ENCODE peak calls at places on chromosomes 2 and 18, in nine cellular contexts. A is myocyte, P is GM12878, H is OCI-LY7, B is GM12892, M is NCI-H69, U is kidney glomerular epithelial cell, T is RWPE2, Y is HFFc6. G is an unnamed sample.

GRCh38 chr2:173697929-173698328 is 267.2 kb downstream of the SP3 start:
- DNase-seq in A (no peak), P (no peak), H (no peak), B (no peak), M (no peak), U (no peak), T (no peak), Y (no peak), G (no peak)

GRCh38 chr2:236768393-236769140 is 198.9 kb downstream of the ACKR3 start:
- DNase-seq in A (peak; percentile 81), P (no peak), H (no peak), B (no peak), M (no peak), U (no peak), T (no peak), Y (peak; percentile 81), G (peak; percentile 30)

GRCh38 chr2:63052411-63053234 is 2.0 kb downstream of the OTX1 start:
- DNase-seq in A (no peak), P (no peak), H (no peak), B (no peak), M (no peak), U (no peak), T (no peak), Y (no peak), G (no peak)

GRCh38 chr2:202632682-202633081 is 2.1 kb upstream of the FAM117B start:
- DNase-seq in A (no peak), P (no peak), H (no peak), B (no peak), M (no peak), U (no peak), T (no peak), Y (no peak), G (no peak)

GRCh38 chr2:4139711-4140110 is 436.3 kb downstream of the DCDC2C start:
- DNase-seq in A (no peak), P (no peak), H (no peak), B (no peak), M (peak; percentile 56), U (peak; percentile 67), T (no peak), Y (no peak), G (no peak)

GRCh38 chr18:48638896-48639771 is 100.3 kb downstream of the CTIF start:
- DNase-seq in A (no peak), P (no peak), H (no peak), B (no peak), M (no peak), U (no peak), T (peak; percentile 38), Y (no peak), G (no peak)

GRCh38 chr18:79339094-79339908 is 56.4 kb upstream of the NFATC1 start:
- DNase-seq in A (no peak), P (no peak), H (no peak), B (no peak), M (no peak), U (no peak), T (no peak), Y (no peak), G (no peak)

GRCh38 chr2:57906152-57906732 is 140.4 kb upstream of the VRK2 start:
- DNase-seq in A (peak; percentile 63), P (no peak), H (peak; percentile 30), B (peak; percentile 6), M (peak; percentile 59), U (peak; percentile 80), T (no peak), Y (peak; percentile 68), G (peak; percentile 79)

GRCh38 chr2:113910110-113910717 is 20.3 kb downstream of the ACTR3 start:
- DNase-seq in A (no peak), P (no peak), H (no peak), B (no peak), M (no peak), U (peak; percentile 17), T (no peak), Y (peak; percentile 13), G (peak; percentile 13)

GRCh38 chr2:208392300-208392699 is 14.3 kb upstream of the PTH2R start:
- DNase-seq in A (no peak), P (no peak), H (no peak), B (no peak), M (no peak), U (no peak), T (no peak), Y (peak; percentile 16), G (no peak)

GRCh38 chr2:178804791-178805190 is 2.4 kb downstream of the TTN start:
- DNase-seq in A (peak; percentile 84), P (no peak), H (peak; percentile 19), B (no peak), M (peak; percentile 9), U (no peak), T (no peak), Y (peak; percentile 8), G (peak; percentile 32)

GRCh38 chr2:177921726-177922125 is 150.9 kb downstream of the PDE11A start:
- DNase-seq in A (no peak), P (no peak), H (no peak), B (no peak), M (no peak), U (no peak), T (no peak), Y (peak; percentile 11), G (no peak)

GRCh38 chr2:197042613-197043248 is 116.2 kb upstream of the PGAP1 start:
- DNase-seq in A (no peak), P (peak; percentile 15), H (no peak), B (no peak), M (peak; percentile 79), U (no peak), T (no peak), Y (peak; percentile 15), G (no peak)

GRCh38 chr2:7758065-7758759 is 841.0 kb downstream of the RNF144A start:
- DNase-seq in A (no peak), P (peak; percentile 39), H (no peak), B (no peak), M (no peak), U (no peak), T (no peak), Y (no peak), G (no peak)

GRCh38 chr2:182668671-182669070 is 47.4 kb upstream of the DNAJC10 start:
- DNase-seq in A (peak; percentile 77), P (no peak), H (no peak), B (no peak), M (peak; percentile 92), U (no peak), T (no peak), Y (no peak), G (no peak)

GRCh38 chr2:7023542-7023941 is 106.3 kb downstream of the RNF144A start:
- DNase-seq in A (no peak), P (no peak), H (no peak), B (no peak), M (no peak), U (no peak), T (no peak), Y (no peak), G (no peak)

GRCh38 chr2:233300401-233300800 is 7.2 kb upstream of the SAG start:
- DNase-seq in A (no peak), P (no peak), H (no peak), B (no peak), M (no peak), U (no peak), T (no peak), Y (no peak), G (no peak)

GRCh38 chr18:75048776-75049454 is 160.0 kb downstream of the PTGR3 start:
- DNase-seq in A (no peak), P (no peak), H (no peak), B (no peak), M (peak; percentile 57), U (no peak), T (no peak), Y (no peak), G (no peak)

GRCh38 chr18:62187543-62188378 is 706 bp downstream of the RELCH start:
- DNase-seq in A (peak; percentile 22), P (no peak), H (peak; percentile 39), B (peak; percentile 8), M (peak; percentile 81), U (peak; percentile 34), T (peak; percentile 38), Y (peak; percentile 23), G (peak; percentile 53)

GRCh38 chr2:99607454-99607853 is 117.6 kb upstream of the REV1 start:
- DNase-seq in A (peak; percentile 35), P (no peak), H (no peak), B (no peak), M (no peak), U (no peak), T (no peak), Y (no peak), G (no peak)

GRCh38 chr18:45321520-45321919 is 293.8 kb upstream of the SLC14A2 start:
- DNase-seq in A (peak; percentile 27), P (no peak), H (no peak), B (no peak), M (no peak), U (no peak), T (no peak), Y (no peak), G (no peak)

GRCh38 chr2:211941359-211941758 is 597.2 kb downstream of the ERBB4 start:
- DNase-seq in A (peak; percentile 2), P (no peak), H (no peak), B (no peak), M (peak; percentile 16), U (no peak), T (no peak), Y (no peak), G (no peak)

GRCh38 chr2:17981936-17982335 is 103.5 kb downstream of the KCNS3 start:
- DNase-seq in A (peak; percentile 42), P (no peak), H (no peak), B (no peak), M (no peak), U (no peak), T (no peak), Y (no peak), G (no peak)

GRCh38 chr2:108423067-108423466 is 25.9 kb upstream of the GCC2 start:
- DNase-seq in A (no peak), P (no peak), H (no peak), B (no peak), M (no peak), U (no peak), T (no peak), Y (no peak), G (no peak)

GRCh38 chr2:200298816-200299215 is 7.7 kb upstream of the SPATS2L start:
- DNase-seq in A (no peak), P (no peak), H (no peak), B (no peak), M (no peak), U (no peak), T (no peak), Y (no peak), G (no peak)

GRCh38 chr2:105595536-105595935 is 149.2 kb upstream of the NCK2 start:
- DNase-seq in A (peak; percentile 3), P (no peak), H (no peak), B (no peak), M (peak; percentile 77), U (peak; percentile 88), T (no peak), Y (no peak), G (no peak)

GRCh38 chr2:137969418-137969765 is 5.1 kb downstream of the HNMT start:
- DNase-seq in A (peak; percentile 83), P (no peak), H (no peak), B (no peak), M (peak; percentile 16), U (peak; percentile 35), T (no peak), Y (peak; percentile 50), G (peak; percentile 97)

GRCh38 chr2:200408428-200409311 is 101.2 kb downstream of the KCTD18 start:
- DNase-seq in A (peak; percentile 68), P (no peak), H (no peak), B (no peak), M (peak; percentile 4), U (peak; percentile 93), T (no peak), Y (peak; percentile 76), G (peak; percentile 91)

GRCh38 chr2:190837991-190838390 is 42.6 kb upstream of the GLS start:
- DNase-seq in A (peak; percentile 30), P (no peak), H (no peak), B (no peak), M (no peak), U (no peak), T (no peak), Y (peak; percentile 43), G (peak; percentile 15)

GRCh38 chr18:45106331-45106774 is 425.7 kb downstream of the SETBP1 start:
- DNase-seq in A (peak; percentile 73), P (peak; percentile 87), H (peak; percentile 76), B (no peak), M (no peak), U (no peak), T (no peak), Y (peak; percentile 41), G (no peak)

GRCh38 chr2:42249887-42250286 is 80.7 kb downstream of the EML4 start:
- DNase-seq in A (peak; percentile 82), P (no peak), H (no peak), B (no peak), M (peak; percentile 95), U (no peak), T (no peak), Y (no peak), G (no peak)

G was measured in HCEC 1CT.